ENCODE peak calls at places on chromosomes 13 and 19, in eight cellular contexts. S is esophagus squamous epithelium, N is right lobe of liver, F is PC-3, P is ascending aorta, A is fibroblast of lung, I is psoas muscle, O is left ventricle myocardium inferior. G is an unnamed sample.
A peak's percentile ranks its signal among the peaks of the same experiment; 100 is the strongest.

GRCh38 chr13:51557875-51558604 is 26.2 kb upstream of the WDFY2 start:
- DNase-seq in P (no peak), I (no peak), S (no peak), F (peak; percentile 72), O (no peak), A (peak; percentile 68), N (no peak), G (peak; percentile 53)

GRCh38 chr19:14023404-14024235 is 4.3 kb upstream of the RLN3 start:
- DNase-seq in O (peak; percentile 39), A (no peak), F (peak; percentile 72), S (no peak), I (peak; percentile 34), N (peak; percentile 64), P (no peak), G (no peak)

GRCh38 chr13:45162821-45163220 is 38.0 kb downstream of the KCTD4 start:
- DNase-seq in O (no peak), P (no peak), N (no peak), F (peak; percentile 92), I (no peak), A (peak; percentile 91), S (no peak), G (peak; percentile 83)

GRCh38 chr19:8305798-8306197 is 2.4 kb downstream of the CD320 start:
- DNase-seq in P (no peak), O (no peak), F (no peak), A (no peak), S (no peak), I (no peak), N (peak; percentile 25), G (no peak)

GRCh38 chr13:84864341-84864740 is 934.9 kb downstream of the SLITRK6 start:
- DNase-seq in P (no peak), A (no peak), O (no peak), S (no peak), I (no peak), N (no peak), F (no peak), G (no peak)

GRCh38 chr19:2148482-2149135 is 2.8 kb downstream of the AP3D1 start:
- DNase-seq in N (no peak), A (no peak), F (no peak), S (no peak), P (no peak), I (no peak), O (no peak), G (no peak)

GRCh38 chr13:47250141-47250540 is 353.3 kb upstream of the HTR2A start:
- DNase-seq in N (no peak), F (peak; percentile 71), I (no peak), A (peak; percentile 43), P (no peak), O (no peak), S (no peak), G (no peak)

GRCh38 chr19:50897612-50898011 is 13.6 kb downstream of the KLK4 start:
- DNase-seq in N (no peak), A (no peak), I (no peak), S (no peak), O (no peak), P (no peak), F (peak; percentile 48), G (no peak)

GRCh38 chr13:84812078-84812477 is 929.8 kb upstream of the SLITRK1 start:
- DNase-seq in S (no peak), A (no peak), N (no peak), O (no peak), F (no peak), P (no peak), I (no peak), G (no peak)

GRCh38 chr19:50478901-50479715 is 2.5 kb upstream of the GARIN5A start:
- DNase-seq in N (peak; percentile 48), A (peak; percentile 29), F (peak; percentile 38), S (no peak), I (no peak), O (no peak), P (no peak), G (no peak)

GRCh38 chr19:3034194-3034844 is 5.2 kb upstream of the TLE2 start:
- DNase-seq in F (no peak), P (no peak), O (no peak), A (peak; percentile 80), S (no peak), N (peak; percentile 71), I (no peak), G (no peak)

GRCh38 chr19:4971424-4971793 is 2.5 kb downstream of the KDM4B start:
- DNase-seq in S (no peak), P (no peak), O (no peak), N (peak; percentile 70), A (no peak), F (peak; percentile 60), I (no peak), G (no peak)

GRCh38 chr13:43377149-43377548 is 353.8 kb downstream of the DNAJC15 start:
- DNase-seq in A (peak; percentile 57), N (no peak), S (no peak), O (peak; percentile 52), F (no peak), I (peak; percentile 30), P (no peak), G (no peak)

GRCh38 chr19:2271516-2272103 is 10.4 kb downstream of the PEAK3 start:
- DNase-seq in N (peak; percentile 64), A (peak; percentile 61), O (no peak), I (peak; percentile 67), F (peak; percentile 44), S (no peak), P (no peak), G (no peak)

GRCh38 chr13:103607995-103608394 is 541.8 kb upstream of the SLC10A2 start:
- DNase-seq in N (no peak), I (no peak), P (no peak), S (no peak), O (no peak), F (no peak), A (no peak), G (no peak)

GRCh38 chr13:108214511-108215383 is 589 bp downstream of the LIG4 start:
- DNase-seq in S (peak; percentile 41), I (peak; percentile 19), P (no peak), O (no peak), F (peak; percentile 19), N (peak; percentile 58), A (no peak), G (no peak)
- H3K4me3 ChIP-seq in S (peak overlapping the region; percentile 50), I (peak overlapping the region; percentile 53), P (peak overlapping the region; percentile 50), O (peak overlapping the region; percentile 60), F (peak overlapping the region; percentile 68), N (no peak overlapping the region), A (peak overlapping the region; percentile 65), G (peak overlapping the region; percentile 75)

GRCh38 chr13:27981006-27981708 is 7.3 kb downstream of the URAD start:
- DNase-seq in I (no peak), P (no peak), N (no peak), S (no peak), O (no peak), A (no peak), F (no peak), G (no peak)

GRCh38 chr13:27979001-27979643 is 9.4 kb downstream of the URAD start:
- DNase-seq in S (no peak), I (no peak), N (no peak), P (no peak), F (no peak), A (no peak), O (no peak), G (no peak)

GRCh38 chr13:27982361-27982760 is 6.1 kb downstream of the URAD start:
- DNase-seq in S (no peak), A (no peak), F (no peak), I (no peak), P (no peak), O (no peak), N (no peak), G (no peak)

GRCh38 chr13:27979765-27980279 is 8.7 kb downstream of the URAD start:
- DNase-seq in A (no peak), N (no peak), F (no peak), O (no peak), I (no peak), P (no peak), S (no peak), G (no peak)

DNA sequence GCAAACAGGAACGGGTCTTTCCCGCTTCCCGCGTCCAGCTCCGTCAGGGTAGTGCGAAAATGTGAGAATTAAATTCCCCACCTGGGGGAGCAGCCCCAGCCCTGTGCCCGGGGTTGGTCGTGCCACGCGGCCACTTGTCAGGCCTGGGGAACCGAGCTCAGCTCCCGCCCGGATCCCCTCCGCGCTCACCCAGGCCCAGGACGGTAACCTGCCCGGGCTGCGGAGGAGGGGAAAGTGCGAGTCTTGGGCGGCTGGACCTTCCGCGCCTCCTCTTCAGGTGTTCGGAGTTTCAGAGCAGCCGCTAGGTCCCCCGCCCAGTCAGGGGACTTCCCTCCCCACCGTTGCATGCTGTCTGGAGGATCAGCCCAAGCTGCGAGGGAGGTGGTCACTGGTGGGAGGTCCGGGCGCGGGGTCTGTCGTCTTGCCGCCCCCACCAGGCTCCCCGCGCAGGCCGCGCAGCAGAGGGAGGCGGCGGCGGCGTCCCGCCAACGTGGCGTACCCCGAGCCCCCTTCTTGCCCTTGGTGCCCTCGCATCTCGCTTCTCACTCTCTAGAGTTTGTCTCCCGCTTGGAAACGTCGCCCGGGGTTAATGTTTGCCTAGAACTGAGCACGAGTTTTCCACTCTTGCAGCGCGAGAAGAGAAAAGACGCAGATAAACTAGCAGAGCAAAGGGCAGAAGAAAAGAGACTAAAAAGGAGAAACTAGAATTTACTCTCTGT is 8.1 kb downstream of the URAD start:
- DNase-seq in O (no peak), F (no peak), A (no peak), N (no peak), I (no peak), S (no peak), P (no peak), G (no peak)
- H3K27me3 ChIP-seq in O (peaks cover 98% of the 10 kb centered on the region), F (peaks cover 30% of the 10 kb centered on the region), A (peaks cover 67% of the 10 kb centered on the region), N (peaks cover 12% of the 10 kb centered on the region), I (peaks cover 43% of the 10 kb centered on the region), S (peaks cover 38% of the 10 kb centered on the region), P (peaks cover 13% of the 10 kb centered on the region), G (peaks cover 74% of the 10 kb centered on the region)

GRCh38 chr13:41199061-41199460 is 4.7 kb upstream of the KBTBD7 start:
- DNase-seq in O (no peak), P (no peak), N (no peak), A (no peak), I (no peak), S (no peak), F (no peak), G (no peak)

GRCh38 chr13:41196620-41197019 is 2.3 kb upstream of the KBTBD7 start:
- DNase-seq in S (no peak), P (no peak), N (no peak), A (no peak), F (peak; percentile 48), I (no peak), O (no peak), G (no peak)

GRCh38 chr13:41196011-41196410 is 1.6 kb upstream of the KBTBD7 start:
- DNase-seq in N (no peak), P (no peak), A (no peak), O (no peak), F (no peak), S (no peak), I (no peak), G (no peak)

GRCh38 chr13:41200126-41200525 is 5.8 kb upstream of the KBTBD7 start:
- DNase-seq in O (no peak), P (no peak), A (no peak), F (no peak), S (no peak), I (no peak), N (no peak), G (no peak)

GRCh38 chr13:41199526-41199925 is 5.2 kb upstream of the KBTBD7 start:
- DNase-seq in A (no peak), S (no peak), P (no peak), F (no peak), N (no peak), I (no peak), O (no peak), G (no peak)
- H3K4me3 ChIP-seq in A (no peak overlapping the region), S (no peak overlapping the region), P (no peak overlapping the region), F (no peak overlapping the region), N (no peak overlapping the region), I (no peak overlapping the region), O (no peak overlapping the region), G (no peak overlapping the region)

GRCh38 chr13:110770678-110771077 is 57.2 kb downstream of the ING1 start:
- DNase-seq in N (no peak), S (no peak), I (no peak), A (no peak), F (no peak), P (no peak), O (no peak), G (no peak)
- H3K27me3 ChIP-seq in N (no peaks in the 10 kb centered on the region), S (no peaks in the 10 kb centered on the region), I (no peaks in the 10 kb centered on the region), A (peaks cover 2% of the 10 kb centered on the region), F (peaks cover 2% of the 10 kb centered on the region), P (no peaks in the 10 kb centered on the region), O (peaks cover 13% of the 10 kb centered on the region), G (no peaks in the 10 kb centered on the region)

G was measured in kidney epithelial cell.